ENCODE peak calls at places on chromosomes 7 and 10, in four cellular contexts. One of them, this sample, is unnamed.

GRCh38 chr7:40482794-40483374 is 348.1 kb downstream of the SUGCT start:
- DNase-seq in esophagus squamous epithelium: no peak
- DNase-seq in HCT116: no peak
- DNase-seq in upper lobe of left lung: no peak
- DNase-seq in this sample: no peak

GRCh38 chr7:7772385-7772784 is 54.0 kb upstream of the RPA3 start:
- DNase-seq in esophagus squamous epithelium: no peak
- DNase-seq in HCT116: no peak
- DNase-seq in upper lobe of left lung: no peak
- DNase-seq in this sample: no peak

GRCh38 chr7:55066479-55066878 is 47.7 kb downstream of the EGFR start:
- DNase-seq in esophagus squamous epithelium: no peak
- DNase-seq in HCT116: no peak
- DNase-seq in upper lobe of left lung: no peak
- DNase-seq in this sample: no peak

GRCh38 chr7:18497800-18498199 is 2.3 kb downstream of the HDAC9 start:
- DNase-seq in esophagus squamous epithelium: no peak
- DNase-seq in HCT116: no peak
- DNase-seq in upper lobe of left lung: no peak
- DNase-seq in this sample: no peak

GRCh38 chr10:132563485-132564248 is 26.1 kb downstream of the INPP5A start:
- DNase-seq in esophagus squamous epithelium: no peak
- DNase-seq in HCT116: no peak
- DNase-seq in upper lobe of left lung: no peak
- DNase-seq in this sample: no peak

GRCh38 chr10:31697271-31698168 is 231.1 kb downstream of the ARHGAP12 start:
- DNase-seq in esophagus squamous epithelium: peak; percentile 25
- DNase-seq in HCT116: no peak
- DNase-seq in upper lobe of left lung: peak; percentile 75
- DNase-seq in this sample: peak; percentile 98

GRCh38 chr10:103765168-103765567 is 90.2 kb downstream of the SH3PXD2A start:
- DNase-seq in esophagus squamous epithelium: no peak
- DNase-seq in HCT116: no peak
- DNase-seq in upper lobe of left lung: no peak
- DNase-seq in this sample: no peak

GRCh38 chr10:128150045-128150493 is 23.8 kb upstream of the MKI67 start:
- DNase-seq in esophagus squamous epithelium: no peak
- DNase-seq in HCT116: peak; percentile 53
- DNase-seq in upper lobe of left lung: peak; percentile 69
- DNase-seq in this sample: no peak

GRCh38 chr10:132904814-132905649 is 37.3 kb downstream of the CFAP46 start:
- DNase-seq in esophagus squamous epithelium: no peak
- DNase-seq in HCT116: no peak
- DNase-seq in upper lobe of left lung: no peak
- DNase-seq in this sample: no peak

GRCh38 chr7:49030221-49030620 is 105.9 kb downstream of the CDC14C start:
- DNase-seq in esophagus squamous epithelium: no peak
- DNase-seq in HCT116: no peak
- DNase-seq in upper lobe of left lung: no peak
- DNase-seq in this sample: no peak

GRCh38 chr10:132434405-132435005 is 37.5 kb downstream of the PWWP2B start:
- DNase-seq in esophagus squamous epithelium: no peak
- DNase-seq in HCT116: no peak
- DNase-seq in upper lobe of left lung: peak; percentile 73
- DNase-seq in this sample: no peak

GRCh38 chr7:95794917-95795515 is 22.7 kb downstream of the DYNC1I1 start:
- DNase-seq in esophagus squamous epithelium: no peak
- DNase-seq in HCT116: peak; percentile 43
- DNase-seq in upper lobe of left lung: no peak
- DNase-seq in this sample: no peak

GRCh38 chr10:35774109-35774508 is 132.0 kb upstream of the FZD8 start:
- DNase-seq in esophagus squamous epithelium: no peak
- DNase-seq in HCT116: no peak
- DNase-seq in upper lobe of left lung: no peak
- DNase-seq in this sample: no peak

GRCh38 chr7:142440219-142441073 is 182.6 kb upstream of the PRSS58 start:
- DNase-seq in esophagus squamous epithelium: no peak
- DNase-seq in HCT116: peak; percentile 47
- DNase-seq in upper lobe of left lung: no peak
- DNase-seq in this sample: no peak

GRCh38 chr10:91634246-91634645 is 1.4 kb upstream of the PPP1R3C start:
- DNase-seq in esophagus squamous epithelium: no peak
- DNase-seq in HCT116: no peak
- DNase-seq in upper lobe of left lung: no peak
- DNase-seq in this sample: no peak

GRCh38 chr10:18400911-18401260 is 250.5 kb downstream of the NSUN6 start:
- DNase-seq in esophagus squamous epithelium: no peak
- DNase-seq in HCT116: no peak
- DNase-seq in upper lobe of left lung: no peak
- DNase-seq in this sample: no peak

GRCh38 chr7:112290065-112290464 is 83.6 kb downstream of the ZNF277 start:
- DNase-seq in esophagus squamous epithelium: no peak
- DNase-seq in HCT116: no peak
- DNase-seq in upper lobe of left lung: no peak
- DNase-seq in this sample: no peak

GRCh38 chr7:141915565-141915964 is 634 bp upstream of the OR9A4 start:
- DNase-seq in esophagus squamous epithelium: no peak
- DNase-seq in HCT116: no peak
- DNase-seq in upper lobe of left lung: peak; percentile 35
- DNase-seq in this sample: no peak

GRCh38 chr7:144824360-144824759 is 11.5 kb downstream of the TPK1 start:
- DNase-seq in esophagus squamous epithelium: no peak
- DNase-seq in HCT116: no peak
- DNase-seq in upper lobe of left lung: no peak
- DNase-seq in this sample: no peak

GRCh38 chr7:140212100-140212881 is 35.5 kb upstream of the KDM7A start:
- DNase-seq in esophagus squamous epithelium: no peak
- DNase-seq in HCT116: no peak
- DNase-seq in upper lobe of left lung: no peak
- DNase-seq in this sample: no peak

GRCh38 chr10:92990615-92991014 is 70.0 kb upstream of the CYP26C1 start:
- DNase-seq in esophagus squamous epithelium: no peak
- DNase-seq in HCT116: no peak
- DNase-seq in upper lobe of left lung: no peak
- DNase-seq in this sample: no peak

GRCh38 chr7:16318989-16319915 is 102.1 kb downstream of the CRPPA start:
- DNase-seq in esophagus squamous epithelium: no peak
- DNase-seq in HCT116: peak; percentile 81
- DNase-seq in upper lobe of left lung: no peak
- DNase-seq in this sample: no peak

GRCh38 chr7:80770061-80770460 is 131.6 kb downstream of the CD36 start:
- DNase-seq in esophagus squamous epithelium: no peak
- DNase-seq in HCT116: no peak
- DNase-seq in upper lobe of left lung: no peak
- DNase-seq in this sample: no peak

GRCh38 chr10:98270026-98270740 is 2.2 kb upstream of the LOXL4 start:
- DNase-seq in esophagus squamous epithelium: no peak
- DNase-seq in HCT116: no peak
- DNase-seq in upper lobe of left lung: no peak
- DNase-seq in this sample: peak; percentile 62

GRCh38 chr7:94297397-94297838 is 97.3 kb upstream of the COL1A2 start:
- DNase-seq in esophagus squamous epithelium: no peak
- DNase-seq in HCT116: no peak
- DNase-seq in upper lobe of left lung: no peak
- DNase-seq in this sample: peak; percentile 95

GRCh38 chr10:123878666-123879311 is 12.8 kb downstream of the CPXM2 start:
- DNase-seq in esophagus squamous epithelium: no peak
- DNase-seq in HCT116: no peak
- DNase-seq in upper lobe of left lung: no peak
- DNase-seq in this sample: peak; percentile 63

GRCh38 chr7:4725014-4725951 is 43.2 kb downstream of the FOXK1 start:
- DNase-seq in esophagus squamous epithelium: no peak
- DNase-seq in HCT116: no peak
- DNase-seq in upper lobe of left lung: peak; percentile 90
- DNase-seq in this sample: peak; percentile 93

GRCh38 chr7:130667593-130668257 is 823 bp downstream of the COPG2 start:
- DNase-seq in esophagus squamous epithelium: no peak
- DNase-seq in HCT116: no peak
- DNase-seq in upper lobe of left lung: no peak
- DNase-seq in this sample: no peak

GRCh38 chr7:99674995-99675742 is 4.6 kb downstream of the CYP3A5 start:
- DNase-seq in esophagus squamous epithelium: no peak
- DNase-seq in HCT116: no peak
- DNase-seq in upper lobe of left lung: no peak
- DNase-seq in this sample: no peak

GRCh38 chr7:95213148-95213547 is 111.2 kb downstream of the PON1 start:
- DNase-seq in esophagus squamous epithelium: no peak
- DNase-seq in HCT116: no peak
- DNase-seq in upper lobe of left lung: no peak
- DNase-seq in this sample: no peak

GRCh38 chr7:131741446-131741845 is 185.0 kb upstream of the PODXL start:
- DNase-seq in esophagus squamous epithelium: no peak
- DNase-seq in HCT116: no peak
- DNase-seq in upper lobe of left lung: no peak
- DNase-seq in this sample: no peak

GRCh38 chr10:13270877-13271551 is 28.9 kb downstream of the PHYH start:
- DNase-seq in esophagus squamous epithelium: no peak
- DNase-seq in HCT116: peak; percentile 19
- DNase-seq in upper lobe of left lung: no peak
- DNase-seq in this sample: no peak

GRCh38 chr7:22654836-22655235 is 72.2 kb upstream of the IL6 start:
- DNase-seq in esophagus squamous epithelium: no peak
- DNase-seq in HCT116: no peak
- DNase-seq in upper lobe of left lung: no peak
- DNase-seq in this sample: no peak

GRCh38 chr10:110147961-110148360 is 59.4 kb upstream of the MXI1 start:
- DNase-seq in esophagus squamous epithelium: no peak
- DNase-seq in HCT116: no peak
- DNase-seq in upper lobe of left lung: no peak
- DNase-seq in this sample: no peak

GRCh38 chr10:119786117-119786769 is 60.4 kb downstream of the INPP5F start:
- DNase-seq in esophagus squamous epithelium: no peak
- DNase-seq in HCT116: no peak
- DNase-seq in upper lobe of left lung: no peak
- DNase-seq in this sample: no peak
- H3K27ac ChIP-seq in esophagus squamous epithelium: no peak overlapping the region
- H3K27ac ChIP-seq in HCT116: no peak overlapping the region
- H3K27ac ChIP-seq in upper lobe of left lung: no peak overlapping the region
- H3K27ac ChIP-seq in this sample: no peak overlapping the region

GRCh38 chr7:28571405-28571804 is 159.1 kb downstream of the CREB5 start:
- DNase-seq in esophagus squamous epithelium: no peak
- DNase-seq in HCT116: no peak
- DNase-seq in upper lobe of left lung: no peak
- DNase-seq in this sample: no peak
- H3K36me3 ChIP-seq in esophagus squamous epithelium: no peaks in the 10 kb centered on the region
- H3K36me3 ChIP-seq in HCT116: no peaks in the 10 kb centered on the region
- H3K36me3 ChIP-seq in upper lobe of left lung: no peaks in the 10 kb centered on the region
- H3K36me3 ChIP-seq in this sample: no peaks in the 10 kb centered on the region

DNA sequence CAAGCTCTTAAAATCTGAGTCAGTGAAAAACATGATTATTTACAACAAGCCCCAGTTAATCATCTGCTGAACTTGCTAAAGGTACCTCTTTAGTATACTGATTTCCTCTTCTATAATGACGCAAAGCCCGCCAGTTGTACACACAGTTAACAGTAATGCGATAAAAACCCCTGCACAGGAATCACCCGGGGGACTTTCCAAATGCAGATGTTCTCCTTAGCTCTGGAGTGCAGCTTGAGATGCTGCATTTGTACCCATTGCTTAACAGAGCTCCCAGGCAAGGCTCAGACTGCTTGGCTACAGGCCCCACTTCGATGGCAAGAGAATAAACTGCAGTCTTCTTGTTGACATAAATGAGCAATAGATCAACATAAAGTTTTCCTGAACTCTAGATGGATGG is 279.6 kb upstream of the HGF start:
- DNase-seq in esophagus squamous epithelium: no peak
- DNase-seq in HCT116: no peak
- DNase-seq in upper lobe of left lung: no peak
- DNase-seq in this sample: no peak
- H3K27ac ChIP-seq in esophagus squamous epithelium: no peak overlapping the region
- H3K27ac ChIP-seq in HCT116: no peak overlapping the region
- H3K27ac ChIP-seq in upper lobe of left lung: no peak overlapping the region
- H3K27ac ChIP-seq in this sample: no peak overlapping the region

DNA sequence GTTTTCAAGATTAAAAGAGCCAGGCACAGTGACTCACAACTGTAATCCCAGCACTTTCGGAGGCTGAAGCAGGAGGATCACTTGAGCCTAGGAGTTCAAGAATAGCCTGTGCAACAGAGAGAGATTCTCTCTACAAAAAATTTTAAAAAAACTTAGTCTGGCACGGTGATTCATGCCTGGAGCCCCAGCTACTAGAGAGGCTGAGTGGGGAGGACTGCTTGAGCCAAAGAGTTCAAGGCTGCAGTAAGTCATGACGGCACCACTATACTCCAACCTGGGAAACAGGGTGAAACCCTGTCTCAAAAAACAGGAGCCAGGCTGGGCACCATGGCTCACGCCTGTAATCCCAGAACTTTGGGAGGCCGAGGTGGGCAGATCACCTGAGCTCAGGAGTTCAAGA is 86.6 kb upstream of the KCTD7 start:
- DNase-seq in esophagus squamous epithelium: no peak
- DNase-seq in HCT116: no peak
- DNase-seq in upper lobe of left lung: no peak
- DNase-seq in this sample: no peak
- H3K36me3 ChIP-seq in esophagus squamous epithelium: peaks cover 60% of the 10 kb centered on the region
- H3K36me3 ChIP-seq in HCT116: no peaks in the 10 kb centered on the region
- H3K36me3 ChIP-seq in upper lobe of left lung: peaks cover 40% of the 10 kb centered on the region
- H3K36me3 ChIP-seq in this sample: peaks cover 35% of the 10 kb centered on the region

DNA sequence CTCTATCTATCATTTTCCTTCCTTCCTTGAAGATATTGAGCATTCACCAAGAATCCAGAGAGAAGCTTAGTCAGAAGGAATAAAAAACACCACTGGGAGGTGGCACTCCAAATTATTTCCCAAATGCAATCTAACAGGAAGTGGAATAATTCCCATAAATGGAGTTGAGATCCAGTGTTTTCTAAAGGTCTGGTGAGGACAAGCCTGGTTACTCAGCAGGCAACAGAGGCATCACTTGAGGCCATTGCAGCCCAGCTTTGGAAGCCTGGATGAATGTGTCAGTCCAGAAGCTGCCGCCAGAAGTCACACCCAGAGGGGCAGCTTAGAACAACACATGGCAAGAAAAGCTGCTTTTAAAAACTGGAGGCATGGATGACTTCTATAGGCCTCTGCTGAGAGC is 288.9 kb upstream of the KLF6 start:
- DNase-seq in esophagus squamous epithelium: no peak
- DNase-seq in HCT116: no peak
- DNase-seq in upper lobe of left lung: no peak
- DNase-seq in this sample: peak; percentile 87
- H3K27ac ChIP-seq in esophagus squamous epithelium: peak overlapping the region; percentile 36
- H3K27ac ChIP-seq in HCT116: no peak overlapping the region
- H3K27ac ChIP-seq in upper lobe of left lung: no peak overlapping the region
- H3K27ac ChIP-seq in this sample: peak overlapping the region; percentile 78

GRCh38 chr7:28510022-28510367 is 97.7 kb downstream of the CREB5 start:
- DNase-seq in esophagus squamous epithelium: no peak
- DNase-seq in HCT116: no peak
- DNase-seq in upper lobe of left lung: no peak
- DNase-seq in this sample: no peak

GRCh38 chr7:28509256-28510021 is 97.1 kb downstream of the CREB5 start:
- DNase-seq in esophagus squamous epithelium: no peak
- DNase-seq in HCT116: no peak
- DNase-seq in upper lobe of left lung: peak; percentile 31
- DNase-seq in this sample: no peak

GRCh38 chr7:28517206-28517605 is 104.9 kb downstream of the CREB5 start:
- DNase-seq in esophagus squamous epithelium: no peak
- DNase-seq in HCT116: no peak
- DNase-seq in upper lobe of left lung: no peak
- DNase-seq in this sample: no peak

GRCh38 chr7:28516390-28517145 is 104.2 kb downstream of the CREB5 start:
- DNase-seq in esophagus squamous epithelium: no peak
- DNase-seq in HCT116: no peak
- DNase-seq in upper lobe of left lung: no peak
- DNase-seq in this sample: no peak

GRCh38 chr7:28512648-28513435 is 100.5 kb downstream of the CREB5 start:
- DNase-seq in esophagus squamous epithelium: no peak
- DNase-seq in HCT116: no peak
- DNase-seq in upper lobe of left lung: no peak
- DNase-seq in this sample: no peak
- H3K36me3 ChIP-seq in esophagus squamous epithelium: no peaks in the 10 kb centered on the region
- H3K36me3 ChIP-seq in HCT116: no peaks in the 10 kb centered on the region
- H3K36me3 ChIP-seq in upper lobe of left lung: no peaks in the 10 kb centered on the region
- H3K36me3 ChIP-seq in this sample: no peaks in the 10 kb centered on the region

This sample was measured in ascending aorta.